ENCODE peak calls at places on chromosomes 7 and 10, in six cellular contexts. A is K562, K is GM23338, R is HepG2, L is H1, Q is GM12878. C is an unnamed sample.
A peak's percentile ranks its signal among the peaks of the same experiment; 100 is the strongest.

GRCh38 chr10:116112232-116113231 is 160.5 kb downstream of the GFRA1 start:
- DNase-seq in A (no peak), R (no peak), Q (no peak), L (no peak), K (no peak), C (no peak)

GRCh38 chr10:72503241-72503640 is 122.6 kb downstream of the MICU1 start:
- DNase-seq in A (peak; percentile 36), R (no peak), L (no peak), Q (no peak), K (no peak), C (no peak)

GRCh38 chr10:127996586-127996985 is 89.7 kb downstream of the PTPRE start:
- DNase-seq in R (no peak), Q (no peak), K (no peak), L (no peak), A (no peak), C (no peak)

GRCh38 chr7:27922907-27923306 is 182.9 kb downstream of the TAX1BP1 start:
- DNase-seq in L (no peak), Q (peak; percentile 38), A (no peak), K (no peak), R (no peak), C (no peak)

GRCh38 chr10:77230194-77230593 is 407.4 kb downstream of the KCNMA1 start:
- DNase-seq in A (no peak), Q (no peak), L (no peak), R (no peak), K (no peak), C (no peak)

GRCh38 chr10:99630439-99630838 is 10.2 kb upstream of the SLC25A28 start:
- DNase-seq in K (no peak), L (no peak), A (no peak), Q (no peak), R (peak; percentile 55), C (no peak)

GRCh38 chr7:44936322-44936721 is 42.5 kb downstream of the MYO1G start:
- DNase-seq in R (no peak), A (no peak), L (no peak), Q (no peak), K (no peak), C (no peak)

GRCh38 chr7:157278791-157279678 is 57.8 kb upstream of the DNAJB6 start:
- DNase-seq in A (peak; percentile 51), R (no peak), K (peak; percentile 68), Q (no peak), L (no peak), C (peak; percentile 49)

GRCh38 chr7:158704524-158705233 is at the start of gene NCAPG2:
- DNase-seq in R (peak; percentile 94), L (peak; percentile 90), Q (peak; percentile 88), A (peak; percentile 99), K (peak; percentile 97), C (peak; percentile 98)

GRCh38 chr10:14652067-14652466 is 122.6 kb downstream of the FAM107B start:
- DNase-seq in K (no peak), L (no peak), R (no peak), A (no peak), Q (no peak), C (no peak)

GRCh38 chr7:36898186-36898585 is 173.9 kb upstream of the AOAH start:
- DNase-seq in R (no peak), K (no peak), L (no peak), A (no peak), Q (no peak), C (no peak)

GRCh38 chr10:131144711-131145375 is 166.7 kb downstream of the TCERG1L start:
- DNase-seq in K (no peak), Q (no peak), R (no peak), L (no peak), A (no peak), C (no peak)

GRCh38 chr10:103910442-103911000 is 7.5 kb downstream of the STN1 start:
- DNase-seq in Q (no peak), A (no peak), L (no peak), R (no peak), K (no peak), C (no peak)

GRCh38 chr10:124082555-124082954 is 10.8 kb downstream of the CHST15 start:
- DNase-seq in Q (no peak), R (no peak), K (no peak), L (no peak), A (no peak), C (no peak)

GRCh38 chr10:95571390-95571789 is 10.2 kb upstream of the SORBS1 start:
- DNase-seq in Q (no peak), R (no peak), A (no peak), K (no peak), L (no peak), C (no peak)

GRCh38 chr10:76428541-76429330 is 997.3 kb downstream of the LRMDA start:
- DNase-seq in R (no peak), K (peak; percentile 18), A (no peak), Q (no peak), L (no peak), C (no peak)

GRCh38 chr7:39666562-39666961 is 43.2 kb downstream of the RALA start:
- DNase-seq in R (no peak), L (no peak), Q (no peak), A (no peak), K (peak; percentile 48), C (no peak)

GRCh38 chr7:129855234-129855673 is 97.5 kb downstream of the UBE2H start:
- DNase-seq in Q (no peak), L (no peak), R (no peak), K (no peak), A (no peak), C (no peak)

GRCh38 chr7:129851810-129852209 is 101.0 kb downstream of the UBE2H start:
- DNase-seq in L (no peak), R (no peak), A (no peak), K (no peak), Q (no peak), C (no peak)

GRCh38 chr7:129851174-129851573 is 101.6 kb downstream of the UBE2H start:
- DNase-seq in R (no peak), L (no peak), A (no peak), Q (no peak), K (no peak), C (no peak)

GRCh38 chr7:129855935-129856717 is 96.6 kb downstream of the UBE2H start:
- DNase-seq in L (no peak), A (no peak), R (no peak), Q (no peak), K (no peak), C (no peak)

GRCh38 chr7:129853661-129854268 is 99.0 kb downstream of the UBE2H start:
- DNase-seq in A (no peak), Q (no peak), R (no peak), L (no peak), K (no peak), C (no peak)
- TF ChIP-seq CREB1 in A (no peak), Q (no peak), R (no peak), L (no peak), K (no peak), C (no peak)

GRCh38 chr10:132710746-132711617 is 75.0 kb downstream of the NKX6-2 start:
- DNase-seq in K (no peak), L (no peak), Q (no peak), A (no peak), R (no peak), C (no peak)

GRCh38 chr10:132712291-132712690 is 73.7 kb downstream of the NKX6-2 start:
- DNase-seq in R (no peak), L (no peak), Q (no peak), K (no peak), A (no peak), C (no peak)

GRCh38 chr10:132710036-132710686 is 75.8 kb downstream of the NKX6-2 start:
- DNase-seq in R (no peak), K (no peak), L (no peak), Q (no peak), A (no peak), C (no peak)

GRCh38 chr10:132712698-132713232 is 73.2 kb downstream of the NKX6-2 start:
- DNase-seq in R (no peak), K (no peak), Q (no peak), A (no peak), L (no peak), C (no peak)

DNA sequence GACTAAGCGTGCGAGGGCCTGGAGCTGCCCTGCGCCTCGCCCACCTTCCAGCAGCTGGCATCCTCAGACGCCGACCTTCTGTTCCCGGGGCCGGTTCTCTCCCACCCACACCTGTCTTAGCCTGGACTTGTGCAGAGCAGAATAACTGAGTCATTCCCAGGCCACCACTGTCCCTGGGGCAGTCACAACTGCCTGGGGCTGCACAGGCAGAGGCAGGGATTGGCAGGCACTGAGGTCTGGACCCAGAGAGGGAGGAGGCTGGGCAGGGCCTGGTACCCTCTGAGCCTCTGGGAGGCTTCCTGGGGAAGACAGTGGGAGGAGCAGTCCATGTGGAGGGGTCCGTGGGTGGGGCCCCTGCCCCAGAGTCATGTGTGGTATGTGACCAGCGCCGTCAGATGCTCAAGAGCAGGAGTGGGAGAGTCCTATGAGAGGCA is 74.3 kb downstream of the NKX6-2 start:
- DNase-seq in K (no peak), L (no peak), Q (no peak), A (no peak), R (no peak), C (no peak)
- TF ChIP-seq CREB1 in K (no peak), L (no peak), Q (no peak), A (no peak), R (no peak), C (no peak)

GRCh38 chr10:47042199-47042473 is 130.9 kb downstream of the PTPN20 start:
- DNase-seq in L (no peak), Q (no peak), A (no peak), R (no peak), K (no peak), C (no peak)

GRCh38 chr10:47041401-47042198 is 130.4 kb downstream of the PTPN20 start:
- DNase-seq in Q (no peak), L (no peak), R (no peak), A (no peak), K (no peak), C (no peak)

GRCh38 chr10:47043928-47044544 is 132.8 kb downstream of the PTPN20 start:
- DNase-seq in L (no peak), A (no peak), K (no peak), Q (no peak), R (no peak), C (no peak)

GRCh38 chr10:47044741-47045140 is 133.5 kb downstream of the PTPN20 start:
- DNase-seq in A (no peak), K (no peak), Q (no peak), R (no peak), L (no peak), C (no peak)

GRCh38 chr10:47042815-47043750 is 131.9 kb downstream of the PTPN20 start:
- DNase-seq in R (no peak), Q (no peak), A (no peak), K (peak; percentile 10), L (no peak), C (no peak)
- TF ChIP-seq CREB1 in R (no peak), Q (no peak), A (no peak), K (no peak), L (no peak), C (no peak)

DNA sequence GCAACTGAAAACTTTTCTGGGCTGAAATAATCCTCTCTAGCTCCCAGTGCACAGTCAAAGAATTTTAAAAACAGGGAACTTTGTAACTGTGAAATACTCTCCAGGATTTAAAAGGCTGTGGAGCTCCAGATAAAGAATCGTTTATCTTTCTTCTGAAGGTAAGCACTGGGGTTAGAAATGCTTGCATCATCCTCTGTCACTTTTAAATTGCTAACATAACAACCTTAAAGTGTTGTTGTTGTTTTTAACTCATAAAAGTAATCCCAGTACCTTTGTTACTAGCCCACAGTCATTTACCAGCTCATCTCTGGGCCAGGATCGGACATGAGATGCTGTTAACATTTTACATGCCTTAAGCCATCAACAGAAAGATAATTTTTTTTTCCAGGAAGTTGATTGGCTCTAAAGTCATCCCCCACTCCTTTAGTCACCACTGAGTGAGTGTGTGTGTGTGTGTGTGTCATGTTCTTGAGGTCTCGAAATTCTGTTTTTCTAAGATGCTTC is at the start of gene SLC39A12:
- DNase-seq in L (no peak), A (no peak), R (no peak), Q (no peak), K (no peak), C (no peak)
- TF ChIP-seq CREB1 in L (no peak), A (no peak), R (no peak), Q (no peak), K (no peak), C (no peak)